ENCODE peak calls at places on chromosomes 1 and 21, in six cellular contexts. One of them, this sample, is unnamed.

GRCh38 chr1:3910769-3911520 is 10.9 kb upstream of the C1orf174 start:
- DNase-seq in H1: peak
- DNase-seq in SK-N-SH: peak
- DNase-seq in GM12878: no peak
- DNase-seq in HepG2: peak
- DNase-seq in K562: peak
- DNase-seq in this sample: peak

GRCh38 chr1:175824079-175824478 is 80.7 kb upstream of the TNR start:
- DNase-seq in SK-N-SH: no peak
- DNase-seq in K562: peak
- DNase-seq in HepG2: no peak
- DNase-seq in H1: peak
- DNase-seq in GM12878: no peak
- DNase-seq in this sample: no peak

GRCh38 chr1:58942759-58943191 is 158.9 kb upstream of the JUN start:
- DNase-seq in K562: no peak
- DNase-seq in HepG2: no peak
- DNase-seq in H1: no peak
- DNase-seq in GM12878: no peak
- DNase-seq in SK-N-SH: no peak
- DNase-seq in this sample: no peak

GRCh38 chr1:110339427-110340206 is 440 bp downstream of the RBM15 start:
- DNase-seq in GM12878: no peak
- DNase-seq in H1: peak
- DNase-seq in HepG2: peak
- DNase-seq in K562: peak
- DNase-seq in SK-N-SH: peak
- DNase-seq in this sample: peak

GRCh38 chr1:155598842-155599331 is 11.1 kb upstream of the MSTO1 start:
- DNase-seq in SK-N-SH: no peak
- DNase-seq in K562: no peak
- DNase-seq in GM12878: no peak
- DNase-seq in HepG2: no peak
- DNase-seq in H1: peak
- DNase-seq in this sample: no peak

GRCh38 chr1:169601096-169601881 is 15.0 kb upstream of the F5 start:
- DNase-seq in GM12878: peak
- DNase-seq in K562: peak
- DNase-seq in H1: no peak
- DNase-seq in SK-N-SH: peak
- DNase-seq in HepG2: peak
- DNase-seq in this sample: no peak

GRCh38 chr1:182102042-182102416 is 40.5 kb upstream of the ZNF648 start:
- DNase-seq in H1: no peak
- DNase-seq in SK-N-SH: no peak
- DNase-seq in K562: no peak
- DNase-seq in HepG2: no peak
- DNase-seq in GM12878: no peak
- DNase-seq in this sample: no peak

GRCh38 chr1:188425687-188426086 is 1596.9 kb downstream of the PLA2G4A start:
- DNase-seq in GM12878: no peak
- DNase-seq in HepG2: no peak
- DNase-seq in SK-N-SH: no peak
- DNase-seq in K562: no peak
- DNase-seq in H1: no peak
- DNase-seq in this sample: no peak

GRCh38 chr1:47779613-47780012 is 217.6 kb downstream of the TRABD2B start:
- DNase-seq in GM12878: no peak
- DNase-seq in SK-N-SH: no peak
- DNase-seq in H1: no peak
- DNase-seq in K562: no peak
- DNase-seq in HepG2: no peak
- DNase-seq in this sample: no peak

GRCh38 chr1:6235302-6235680 is 473 bp downstream of the ICMT start:
- DNase-seq in SK-N-SH: no peak
- DNase-seq in H1: no peak
- DNase-seq in K562: no peak
- DNase-seq in GM12878: no peak
- DNase-seq in HepG2: no peak
- DNase-seq in this sample: no peak

GRCh38 chr1:157069596-157069995 is 24.1 kb upstream of the ARHGEF11 start:
- DNase-seq in SK-N-SH: no peak
- DNase-seq in GM12878: no peak
- DNase-seq in H1: no peak
- DNase-seq in HepG2: no peak
- DNase-seq in K562: no peak
- DNase-seq in this sample: no peak

GRCh38 chr1:156848461-156849150 is 10.3 kb downstream of the INSRR start:
- DNase-seq in HepG2: no peak
- DNase-seq in H1: peak
- DNase-seq in SK-N-SH: no peak
- DNase-seq in GM12878: no peak
- DNase-seq in K562: peak
- DNase-seq in this sample: no peak

GRCh38 chr1:116203936-116204335 is 92.7 kb downstream of the MAB21L3 start:
- DNase-seq in SK-N-SH: no peak
- DNase-seq in GM12878: no peak
- DNase-seq in K562: no peak
- DNase-seq in H1: no peak
- DNase-seq in HepG2: no peak
- DNase-seq in this sample: no peak

GRCh38 chr1:28359592-28360239 is 9.8 kb upstream of the PHACTR4 start:
- DNase-seq in GM12878: no peak
- DNase-seq in K562: peak
- DNase-seq in SK-N-SH: peak
- DNase-seq in HepG2: peak
- DNase-seq in H1: peak
- DNase-seq in this sample: peak

GRCh38 chr1:153428073-153428638 is 11.8 kb downstream of the S100A7A start:
- DNase-seq in HepG2: no peak
- DNase-seq in SK-N-SH: no peak
- DNase-seq in K562: no peak
- DNase-seq in GM12878: no peak
- DNase-seq in H1: peak
- DNase-seq in this sample: no peak

GRCh38 chr1:92924501-92924900 is 36.8 kb downstream of the DIPK1A start:
- DNase-seq in K562: no peak
- DNase-seq in H1: no peak
- DNase-seq in HepG2: no peak
- DNase-seq in GM12878: no peak
- DNase-seq in SK-N-SH: no peak
- DNase-seq in this sample: no peak

DNA sequence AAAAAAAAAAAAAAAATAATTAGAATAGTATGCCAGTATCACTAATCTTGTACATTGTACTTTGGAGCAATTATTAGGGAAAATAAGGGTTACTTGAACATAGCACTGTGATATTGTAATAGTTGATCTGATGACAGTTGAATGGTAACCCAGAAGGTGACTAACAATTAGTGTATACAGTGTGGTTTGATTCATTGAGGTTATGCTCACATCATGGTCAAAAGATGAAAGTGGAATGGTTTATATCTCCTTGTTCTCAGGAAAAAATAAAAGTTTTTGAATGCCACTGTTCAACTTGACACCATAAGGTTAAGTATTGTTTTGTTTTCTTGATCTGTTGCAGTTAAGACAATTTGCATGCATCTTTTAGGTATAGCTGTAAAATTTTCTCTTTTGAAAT is 87.0 kb downstream of the GPR52 start:
- DNase-seq in H1: no peak
- DNase-seq in GM12878: no peak
- DNase-seq in HepG2: no peak
- DNase-seq in SK-N-SH: no peak
- DNase-seq in K562: no peak
- DNase-seq in this sample: no peak
- TF ChIP-seq GABPA in H1: no peak
- TF ChIP-seq GABPA in GM12878: no peak
- TF ChIP-seq GABPA in HepG2: no peak
- TF ChIP-seq GABPA in SK-N-SH: no peak
- TF ChIP-seq GABPA in K562: no peak
- TF ChIP-seq GABPA in this sample: no peak

DNA sequence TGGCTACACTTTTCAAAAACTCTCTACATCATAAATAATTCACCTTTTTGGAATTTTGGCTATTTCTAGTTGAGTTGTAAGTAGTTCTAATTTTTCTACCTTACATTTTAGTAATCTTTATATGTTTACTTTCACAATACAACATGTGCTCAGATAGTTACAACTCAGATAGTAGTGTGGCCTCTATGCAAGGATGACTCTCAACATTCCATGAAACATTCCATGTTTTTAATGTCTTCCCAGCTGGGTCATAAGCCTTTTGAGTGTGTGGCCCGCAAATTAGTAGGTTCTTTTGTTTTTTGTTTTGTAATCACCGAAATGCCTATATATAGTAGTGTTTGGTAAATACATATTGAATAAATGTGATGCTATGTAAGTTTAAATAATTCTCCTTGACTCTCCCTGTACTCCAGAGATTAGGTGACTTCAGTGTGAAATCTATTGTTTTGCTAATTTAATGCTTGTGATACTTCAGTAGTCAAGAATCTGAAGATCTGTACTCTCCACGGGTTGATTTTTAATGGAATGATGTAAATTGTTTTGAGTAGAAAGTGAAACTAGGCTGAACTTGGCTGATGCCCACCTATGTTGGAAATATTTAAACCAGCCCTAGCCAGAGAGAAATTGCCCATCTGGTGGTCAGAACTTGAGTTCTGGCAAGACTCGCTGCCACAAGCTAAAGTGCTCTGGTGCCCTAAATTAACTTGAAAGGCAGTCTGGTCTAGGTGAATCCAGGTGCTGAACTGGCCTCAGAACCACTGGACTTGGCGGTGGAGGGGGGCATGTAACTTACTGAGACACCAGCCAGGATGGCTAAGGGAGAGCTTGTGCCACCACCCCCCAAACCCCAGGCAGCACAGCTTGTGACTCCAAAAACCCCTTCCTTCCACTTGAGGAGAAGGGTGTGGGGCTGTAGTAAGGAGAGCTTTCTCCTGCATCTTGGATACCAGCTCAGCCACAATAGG is 165.6 kb downstream of the USP25 start:
- DNase-seq in K562: no peak
- DNase-seq in GM12878: no peak
- DNase-seq in SK-N-SH: no peak
- DNase-seq in HepG2: no peak
- DNase-seq in H1: no peak
- DNase-seq in this sample: no peak
- TF ChIP-seq GABPA in K562: no peak
- TF ChIP-seq GABPA in GM12878: no peak
- TF ChIP-seq GABPA in SK-N-SH: no peak
- TF ChIP-seq GABPA in HepG2: no peak
- TF ChIP-seq GABPA in H1: no peak
- TF ChIP-seq GABPA in this sample: no peak

GRCh38 chr1:30615076-30615795 is 108.1 kb downstream of the MATN1 start:
- DNase-seq in GM12878: no peak
- DNase-seq in SK-N-SH: no peak
- DNase-seq in K562: no peak
- DNase-seq in HepG2: no peak
- DNase-seq in H1: no peak
- DNase-seq in this sample: no peak

GRCh38 chr1:30617161-30617560 is 106.2 kb downstream of the MATN1 start:
- DNase-seq in H1: no peak
- DNase-seq in SK-N-SH: no peak
- DNase-seq in K562: no peak
- DNase-seq in GM12878: no peak
- DNase-seq in HepG2: no peak
- DNase-seq in this sample: no peak

GRCh38 chr1:30615816-30616590 is 107.4 kb downstream of the MATN1 start:
- DNase-seq in SK-N-SH: no peak
- DNase-seq in K562: no peak
- DNase-seq in HepG2: no peak
- DNase-seq in H1: no peak
- DNase-seq in GM12878: no peak
- DNase-seq in this sample: no peak

GRCh38 chr1:30616759-30617158 is 106.6 kb downstream of the MATN1 start:
- DNase-seq in K562: no peak
- DNase-seq in HepG2: no peak
- DNase-seq in GM12878: no peak
- DNase-seq in H1: no peak
- DNase-seq in SK-N-SH: no peak
- DNase-seq in this sample: no peak

GRCh38 chr1:30618335-30618747 is 105.0 kb downstream of the MATN1 start:
- DNase-seq in K562: no peak
- DNase-seq in H1: no peak
- DNase-seq in HepG2: no peak
- DNase-seq in GM12878: no peak
- DNase-seq in SK-N-SH: no peak
- DNase-seq in this sample: no peak
- TF ChIP-seq GABPA in K562: no peak
- TF ChIP-seq GABPA in H1: no peak
- TF ChIP-seq GABPA in HepG2: no peak
- TF ChIP-seq GABPA in GM12878: no peak
- TF ChIP-seq GABPA in SK-N-SH: no peak
- TF ChIP-seq GABPA in this sample: no peak

GRCh38 chr1:177857285-177857684 is 112.6 kb downstream of the SEC16B start:
- DNase-seq in HepG2: no peak
- DNase-seq in H1: no peak
- DNase-seq in K562: no peak
- DNase-seq in GM12878: no peak
- DNase-seq in SK-N-SH: no peak
- DNase-seq in this sample: no peak
- TF ChIP-seq GABPA in HepG2: no peak
- TF ChIP-seq GABPA in H1: no peak
- TF ChIP-seq GABPA in K562: no peak
- TF ChIP-seq GABPA in GM12878: no peak
- TF ChIP-seq GABPA in SK-N-SH: no peak
- TF ChIP-seq GABPA in this sample: no peak

DNA sequence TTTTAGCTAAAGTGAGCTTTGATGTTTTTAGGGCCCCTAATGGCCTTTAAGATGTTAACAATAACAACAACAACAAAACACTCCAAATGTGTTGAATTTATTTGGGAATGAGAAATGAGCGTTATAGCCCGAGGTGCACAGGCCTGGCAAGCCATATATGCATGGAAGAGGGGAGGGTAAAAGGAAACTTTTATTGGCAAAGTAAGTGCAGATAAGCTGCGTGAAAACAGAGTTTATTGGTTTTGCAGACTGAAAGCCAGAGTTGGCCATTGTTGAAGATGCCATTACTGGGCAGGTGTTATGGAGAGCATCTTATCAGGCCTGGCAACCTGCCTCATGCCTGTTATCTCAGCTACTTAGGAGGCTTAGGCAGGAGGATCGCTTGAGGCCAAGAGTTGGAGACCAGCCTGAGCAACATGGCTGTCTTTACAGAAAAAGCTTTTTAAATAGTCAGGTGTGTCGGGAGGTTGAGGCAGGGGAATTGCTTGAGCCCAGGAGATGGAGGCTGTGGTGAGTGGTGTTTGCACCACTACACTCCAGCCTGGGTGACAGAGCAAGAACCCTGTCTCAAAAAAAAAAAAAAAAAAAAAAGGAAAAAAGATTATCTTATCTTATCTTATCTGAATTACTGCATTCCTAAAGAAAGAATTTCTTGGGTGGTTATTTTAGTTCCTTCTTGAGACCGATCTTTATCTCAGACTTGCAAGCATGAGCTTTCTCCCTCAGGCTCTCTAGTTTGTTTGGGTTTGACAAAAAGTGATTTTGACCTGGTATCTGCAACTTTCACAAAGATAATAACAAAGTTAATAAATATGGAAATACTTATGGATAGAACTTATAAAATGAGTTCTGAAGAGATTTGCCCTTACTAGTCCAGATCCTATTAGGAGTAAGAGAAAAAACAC is 1.7 kb downstream of the PATJ start:
- DNase-seq in K562: no peak
- DNase-seq in H1: no peak
- DNase-seq in HepG2: no peak
- DNase-seq in GM12878: no peak
- DNase-seq in SK-N-SH: no peak
- DNase-seq in this sample: no peak
- TF ChIP-seq GABPA in K562: no peak
- TF ChIP-seq GABPA in H1: no peak
- TF ChIP-seq GABPA in HepG2: no peak
- TF ChIP-seq GABPA in GM12878: no peak
- TF ChIP-seq GABPA in SK-N-SH: no peak
- TF ChIP-seq GABPA in this sample: no peak

GRCh38 chr21:45075606-45076244 is 1.3 kb downstream of the ADARB1 start:
- DNase-seq in HepG2: no peak
- DNase-seq in K562: no peak
- DNase-seq in SK-N-SH: no peak
- DNase-seq in H1: no peak
- DNase-seq in GM12878: no peak
- DNase-seq in this sample: no peak
- TF ChIP-seq GABPA in HepG2: no peak
- TF ChIP-seq GABPA in K562: no peak
- TF ChIP-seq GABPA in SK-N-SH: no peak
- TF ChIP-seq GABPA in H1: no peak
- TF ChIP-seq GABPA in GM12878: no peak
- TF ChIP-seq GABPA in this sample: no peak